ENCODE peak calls at places on chromosomes 11 and 22, in six cellular contexts. One of them, this sample, is unnamed.
A peak's percentile ranks its signal among the peaks of the same experiment; 100 is the strongest.

GRCh38 chr11:134578807-134579708 is 167.0 kb upstream of the B3GAT1 start:
- DNase-seq in pancreas: peak; percentile 29
- DNase-seq in CD8-positive, alpha-beta memory T cell: no peak
- DNase-seq in PC-3: no peak
- DNase-seq in small intestine: peak; percentile 29
- DNase-seq in SJCRH30: peak; percentile 22
- DNase-seq in this sample: peak; percentile 79

GRCh38 chr11:123084454-123084853 is 22.5 kb upstream of the HSPA8 start:
- DNase-seq in pancreas: no peak
- DNase-seq in SJCRH30: no peak
- DNase-seq in small intestine: no peak
- DNase-seq in PC-3: no peak
- DNase-seq in CD8-positive, alpha-beta memory T cell: no peak
- DNase-seq in this sample: no peak

GRCh38 chr11:35619754-35620640 is 1.7 kb downstream of the FJX1 start:
- DNase-seq in pancreas: peak; percentile 54
- DNase-seq in SJCRH30: peak; percentile 80
- DNase-seq in small intestine: no peak
- DNase-seq in CD8-positive, alpha-beta memory T cell: no peak
- DNase-seq in PC-3: peak; percentile 32
- DNase-seq in this sample: peak; percentile 36

GRCh38 chr11:93729129-93729616 is 12.1 kb downstream of the TAF1D start:
- DNase-seq in SJCRH30: no peak
- DNase-seq in PC-3: no peak
- DNase-seq in small intestine: no peak
- DNase-seq in CD8-positive, alpha-beta memory T cell: no peak
- DNase-seq in pancreas: no peak
- DNase-seq in this sample: no peak

GRCh38 chr22:36355362-36355761 is 32.4 kb downstream of the MYH9 start:
- DNase-seq in pancreas: no peak
- DNase-seq in small intestine: no peak
- DNase-seq in SJCRH30: no peak
- DNase-seq in PC-3: no peak
- DNase-seq in CD8-positive, alpha-beta memory T cell: no peak
- DNase-seq in this sample: no peak

GRCh38 chr11:36412781-36413383 is 97.2 kb downstream of the TRAF6 start:
- DNase-seq in SJCRH30: peak; percentile 30
- DNase-seq in small intestine: no peak
- DNase-seq in CD8-positive, alpha-beta memory T cell: no peak
- DNase-seq in PC-3: no peak
- DNase-seq in pancreas: no peak
- DNase-seq in this sample: no peak

GRCh38 chr22:21982338-21982965 is at the start of gene TOP3B:
- DNase-seq in CD8-positive, alpha-beta memory T cell: peak; percentile 66
- DNase-seq in small intestine: peak; percentile 83
- DNase-seq in SJCRH30: peak; percentile 85
- DNase-seq in PC-3: peak; percentile 71
- DNase-seq in pancreas: peak; percentile 93
- DNase-seq in this sample: peak; percentile 82

GRCh38 chr11:105357764-105358163 is 218.2 kb upstream of the CARD18 start:
- DNase-seq in SJCRH30: no peak
- DNase-seq in PC-3: peak; percentile 18
- DNase-seq in pancreas: no peak
- DNase-seq in CD8-positive, alpha-beta memory T cell: no peak
- DNase-seq in small intestine: peak; percentile 26
- DNase-seq in this sample: no peak

GRCh38 chr11:118144301-118144701 is 8.3 kb downstream of the SCN4B start:
- DNase-seq in PC-3: no peak
- DNase-seq in pancreas: no peak
- DNase-seq in SJCRH30: no peak
- DNase-seq in small intestine: no peak
- DNase-seq in CD8-positive, alpha-beta memory T cell: no peak
- DNase-seq in this sample: no peak

GRCh38 chr11:119026970-119027369 is 3.7 kb downstream of the SLC37A4 start:
- DNase-seq in PC-3: no peak
- DNase-seq in small intestine: peak; percentile 91
- DNase-seq in CD8-positive, alpha-beta memory T cell: no peak
- DNase-seq in pancreas: peak; percentile 21
- DNase-seq in SJCRH30: no peak
- DNase-seq in this sample: no peak

GRCh38 chr11:62667460-62667859 is 2.3 kb downstream of the CSKMT start:
- DNase-seq in PC-3: no peak
- DNase-seq in SJCRH30: no peak
- DNase-seq in small intestine: no peak
- DNase-seq in CD8-positive, alpha-beta memory T cell: no peak
- DNase-seq in pancreas: no peak
- DNase-seq in this sample: no peak

GRCh38 chr11:36452231-36452630 is 57.8 kb downstream of the TRAF6 start:
- DNase-seq in SJCRH30: peak; percentile 81
- DNase-seq in small intestine: no peak
- DNase-seq in CD8-positive, alpha-beta memory T cell: no peak
- DNase-seq in PC-3: no peak
- DNase-seq in pancreas: no peak
- DNase-seq in this sample: no peak

GRCh38 chr11:73784080-73784634 is 3.5 kb upstream of the MRPL48 start:
- DNase-seq in CD8-positive, alpha-beta memory T cell: no peak
- DNase-seq in pancreas: no peak
- DNase-seq in PC-3: no peak
- DNase-seq in small intestine: no peak
- DNase-seq in SJCRH30: no peak
- DNase-seq in this sample: no peak

GRCh38 chr11:44963071-44963575 is 12.4 kb upstream of the TP53I11 start:
- DNase-seq in PC-3: no peak
- DNase-seq in small intestine: no peak
- DNase-seq in CD8-positive, alpha-beta memory T cell: no peak
- DNase-seq in pancreas: no peak
- DNase-seq in SJCRH30: peak; percentile 50
- DNase-seq in this sample: peak; percentile 98

GRCh38 chr11:94023856-94024255 is 2.7 kb downstream of the HEPHL1 start:
- DNase-seq in small intestine: no peak
- DNase-seq in SJCRH30: no peak
- DNase-seq in CD8-positive, alpha-beta memory T cell: no peak
- DNase-seq in PC-3: no peak
- DNase-seq in pancreas: no peak
- DNase-seq in this sample: no peak

GRCh38 chr11:34809191-34810106 is 106.7 kb downstream of the APIP start:
- DNase-seq in pancreas: no peak
- DNase-seq in PC-3: peak; percentile 88
- DNase-seq in CD8-positive, alpha-beta memory T cell: no peak
- DNase-seq in small intestine: no peak
- DNase-seq in SJCRH30: no peak
- DNase-seq in this sample: no peak

GRCh38 chr11:72609045-72609444 is 65.2 kb downstream of the PDE2A start:
- DNase-seq in small intestine: no peak
- DNase-seq in PC-3: peak; percentile 23
- DNase-seq in CD8-positive, alpha-beta memory T cell: no peak
- DNase-seq in pancreas: no peak
- DNase-seq in SJCRH30: no peak
- DNase-seq in this sample: no peak

GRCh38 chr11:94147433-94147845 is 18.8 kb downstream of the PANX1 start:
- DNase-seq in PC-3: no peak
- DNase-seq in pancreas: no peak
- DNase-seq in SJCRH30: no peak
- DNase-seq in small intestine: no peak
- DNase-seq in CD8-positive, alpha-beta memory T cell: no peak
- DNase-seq in this sample: no peak

GRCh38 chr22:21754523-21755128 is 19.0 kb upstream of the YPEL1 start:
- DNase-seq in small intestine: peak; percentile 52
- DNase-seq in CD8-positive, alpha-beta memory T cell: no peak
- DNase-seq in pancreas: no peak
- DNase-seq in PC-3: no peak
- DNase-seq in SJCRH30: peak; percentile 85
- DNase-seq in this sample: peak; percentile 67

GRCh38 chr11:35292290-35292689 is 127.1 kb downstream of the SLC1A2 start:
- DNase-seq in small intestine: no peak
- DNase-seq in SJCRH30: no peak
- DNase-seq in pancreas: no peak
- DNase-seq in PC-3: no peak
- DNase-seq in CD8-positive, alpha-beta memory T cell: no peak
- DNase-seq in this sample: no peak

GRCh38 chr11:104151404-104152204 is 12.3 kb downstream of the PDGFD start:
- DNase-seq in SJCRH30: peak; percentile 13
- DNase-seq in CD8-positive, alpha-beta memory T cell: no peak
- DNase-seq in PC-3: peak; percentile 48
- DNase-seq in small intestine: no peak
- DNase-seq in pancreas: no peak
- DNase-seq in this sample: no peak
- H3K36me3 ChIP-seq in SJCRH30: no peaks in the 10 kb centered on the region
- H3K36me3 ChIP-seq in CD8-positive, alpha-beta memory T cell: no peaks in the 10 kb centered on the region
- H3K36me3 ChIP-seq in PC-3: no peaks in the 10 kb centered on the region
- H3K36me3 ChIP-seq in small intestine: no peaks in the 10 kb centered on the region
- H3K36me3 ChIP-seq in pancreas: no peaks in the 10 kb centered on the region
- H3K36me3 ChIP-seq in this sample: no peaks in the 10 kb centered on the region

GRCh38 chr11:16926868-16927267 is 87.3 kb downstream of the PLEKHA7 start:
- DNase-seq in PC-3: no peak
- DNase-seq in pancreas: no peak
- DNase-seq in small intestine: no peak
- DNase-seq in SJCRH30: no peak
- DNase-seq in CD8-positive, alpha-beta memory T cell: no peak
- DNase-seq in this sample: no peak

GRCh38 chr11:16924826-16925494 is 89.3 kb downstream of the PLEKHA7 start:
- DNase-seq in small intestine: peak; percentile 97
- DNase-seq in PC-3: peak; percentile 96
- DNase-seq in SJCRH30: peak; percentile 48
- DNase-seq in CD8-positive, alpha-beta memory T cell: no peak
- DNase-seq in pancreas: peak; percentile 82
- DNase-seq in this sample: no peak

GRCh38 chr11:16925495-16926065 is 88.6 kb downstream of the PLEKHA7 start:
- DNase-seq in small intestine: peak; percentile 88
- DNase-seq in SJCRH30: no peak
- DNase-seq in CD8-positive, alpha-beta memory T cell: no peak
- DNase-seq in pancreas: peak; percentile 82
- DNase-seq in PC-3: peak; percentile 75
- DNase-seq in this sample: no peak

GRCh38 chr11:16924462-16924825 is 89.8 kb downstream of the PLEKHA7 start:
- DNase-seq in small intestine: no peak
- DNase-seq in CD8-positive, alpha-beta memory T cell: no peak
- DNase-seq in SJCRH30: no peak
- DNase-seq in PC-3: no peak
- DNase-seq in pancreas: no peak
- DNase-seq in this sample: no peak

DNA sequence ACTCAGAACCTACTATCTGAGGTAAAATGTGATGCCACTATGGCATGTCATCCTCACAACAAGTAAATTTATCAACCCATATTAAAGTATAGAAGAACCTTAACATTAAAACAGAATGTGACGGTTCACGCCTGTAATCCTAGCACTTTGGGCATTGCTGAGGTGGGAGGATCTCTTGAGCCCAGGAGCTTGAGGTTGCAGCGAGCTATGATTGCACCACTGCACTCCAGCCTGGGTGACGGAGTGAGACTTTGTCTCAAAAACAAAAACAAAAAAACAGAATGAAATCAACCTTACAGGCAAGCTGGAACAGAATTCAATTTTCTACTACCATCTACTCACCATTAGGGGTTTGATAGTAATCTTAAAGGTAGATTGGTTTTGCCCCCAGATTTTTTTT is 86.2 kb downstream of the PLEKHA7 start:
- DNase-seq in SJCRH30: no peak
- DNase-seq in small intestine: no peak
- DNase-seq in PC-3: no peak
- DNase-seq in CD8-positive, alpha-beta memory T cell: no peak
- DNase-seq in pancreas: no peak
- DNase-seq in this sample: no peak
- H3K9me3 ChIP-seq in SJCRH30: no peaks in the 10 kb centered on the region
- H3K9me3 ChIP-seq in small intestine: no peaks in the 10 kb centered on the region
- H3K9me3 ChIP-seq in PC-3: no peaks in the 10 kb centered on the region
- H3K9me3 ChIP-seq in CD8-positive, alpha-beta memory T cell: no peaks in the 10 kb centered on the region
- H3K9me3 ChIP-seq in pancreas: no peaks in the 10 kb centered on the region
- H3K9me3 ChIP-seq in this sample: no peaks in the 10 kb centered on the region

GRCh38 chr22:28714043-28714442 is 27.6 kb downstream of the CHEK2 start:
- DNase-seq in SJCRH30: no peak
- DNase-seq in pancreas: no peak
- DNase-seq in small intestine: no peak
- DNase-seq in CD8-positive, alpha-beta memory T cell: no peak
- DNase-seq in PC-3: no peak
- DNase-seq in this sample: no peak

GRCh38 chr22:28710112-28710888 is 30.7 kb upstream of the TTC28 start:
- DNase-seq in SJCRH30: peak; percentile 60
- DNase-seq in small intestine: no peak
- DNase-seq in CD8-positive, alpha-beta memory T cell: no peak
- DNase-seq in PC-3: peak; percentile 79
- DNase-seq in pancreas: no peak
- DNase-seq in this sample: no peak

GRCh38 chr22:28711341-28711740 is 30.3 kb downstream of the CHEK2 start:
- DNase-seq in pancreas: no peak
- DNase-seq in PC-3: no peak
- DNase-seq in small intestine: no peak
- DNase-seq in CD8-positive, alpha-beta memory T cell: no peak
- DNase-seq in SJCRH30: peak; percentile 11
- DNase-seq in this sample: no peak

GRCh38 chr22:28711820-28712777 is 29.5 kb downstream of the CHEK2 start:
- DNase-seq in pancreas: no peak
- DNase-seq in SJCRH30: peak; percentile 68
- DNase-seq in PC-3: peak; percentile 64
- DNase-seq in small intestine: no peak
- DNase-seq in CD8-positive, alpha-beta memory T cell: no peak
- DNase-seq in this sample: no peak

GRCh38 chr22:28710889-28711285 is 30.7 kb downstream of the CHEK2 start:
- DNase-seq in small intestine: no peak
- DNase-seq in CD8-positive, alpha-beta memory T cell: no peak
- DNase-seq in pancreas: no peak
- DNase-seq in PC-3: no peak
- DNase-seq in SJCRH30: no peak
- DNase-seq in this sample: no peak
- H3K36me3 ChIP-seq in small intestine: peaks cover 2% of the 10 kb centered on the region
- H3K36me3 ChIP-seq in CD8-positive, alpha-beta memory T cell: no peaks in the 10 kb centered on the region
- H3K36me3 ChIP-seq in pancreas: no peaks in the 10 kb centered on the region
- H3K36me3 ChIP-seq in PC-3: peaks cover 2% of the 10 kb centered on the region
- H3K36me3 ChIP-seq in SJCRH30: peaks cover 6% of the 10 kb centered on the region
- H3K36me3 ChIP-seq in this sample: peaks cover 40% of the 10 kb centered on the region

GRCh38 chr11:60261014-60261413 is 18.1 kb upstream of the MS4A4E start:
- DNase-seq in PC-3: no peak
- DNase-seq in SJCRH30: no peak
- DNase-seq in CD8-positive, alpha-beta memory T cell: no peak
- DNase-seq in pancreas: no peak
- DNase-seq in small intestine: no peak
- DNase-seq in this sample: no peak

GRCh38 chr11:60263434-60263833 is 17.0 kb upstream of the MS4A4A start:
- DNase-seq in small intestine: no peak
- DNase-seq in PC-3: no peak
- DNase-seq in CD8-positive, alpha-beta memory T cell: no peak
- DNase-seq in pancreas: no peak
- DNase-seq in SJCRH30: no peak
- DNase-seq in this sample: no peak

GRCh38 chr11:60252208-60252566 is 9.2 kb upstream of the MS4A4E start:
- DNase-seq in PC-3: no peak
- DNase-seq in CD8-positive, alpha-beta memory T cell: no peak
- DNase-seq in pancreas: no peak
- DNase-seq in small intestine: no peak
- DNase-seq in SJCRH30: no peak
- DNase-seq in this sample: no peak

GRCh38 chr11:60252709-60253108 is 9.8 kb upstream of the MS4A4E start:
- DNase-seq in CD8-positive, alpha-beta memory T cell: no peak
- DNase-seq in small intestine: no peak
- DNase-seq in SJCRH30: no peak
- DNase-seq in pancreas: no peak
- DNase-seq in PC-3: no peak
- DNase-seq in this sample: no peak

GRCh38 chr11:60257956-60258722 is 15.2 kb upstream of the MS4A4E start:
- DNase-seq in PC-3: no peak
- DNase-seq in pancreas: no peak
- DNase-seq in SJCRH30: no peak
- DNase-seq in CD8-positive, alpha-beta memory T cell: no peak
- DNase-seq in small intestine: no peak
- DNase-seq in this sample: no peak
- H3K9me3 ChIP-seq in PC-3: peaks cover 16% of the 10 kb centered on the region
- H3K9me3 ChIP-seq in pancreas: no peaks in the 10 kb centered on the region
- H3K9me3 ChIP-seq in SJCRH30: no peaks in the 10 kb centered on the region
- H3K9me3 ChIP-seq in CD8-positive, alpha-beta memory T cell: no peaks in the 10 kb centered on the region
- H3K9me3 ChIP-seq in small intestine: no peaks in the 10 kb centered on the region
- H3K9me3 ChIP-seq in this sample: peaks cover 17% of the 10 kb centered on the region